ENCODE peak calls at places on chromosomes 12 and 14, in eight cellular contexts. One of them, this sample, is unnamed.

GRCh38 chr12:132278421-132279183 is 50.8 kb downstream of the GALNT9 start:
- DNase-seq in CD8-positive, alpha-beta T cell: no peak
- DNase-seq in heart left ventricle: no peak
- DNase-seq in pancreas: no peak
- DNase-seq in thoracic aorta: no peak
- DNase-seq in tibial artery: no peak
- DNase-seq in ovary: no peak
- DNase-seq in Karpas-422: no peak
- DNase-seq in this sample: no peak

GRCh38 chr12:60205500-60205899 is 609.7 kb downstream of the SLC16A7 start:
- DNase-seq in CD8-positive, alpha-beta T cell: no peak
- DNase-seq in heart left ventricle: no peak
- DNase-seq in pancreas: peak
- DNase-seq in thoracic aorta: no peak
- DNase-seq in tibial artery: no peak
- DNase-seq in ovary: no peak
- DNase-seq in Karpas-422: no peak
- DNase-seq in this sample: no peak

GRCh38 chr12:54352022-54352531 is 12.2 kb downstream of the GPR84 start:
- DNase-seq in CD8-positive, alpha-beta T cell: no peak
- DNase-seq in heart left ventricle: peak
- DNase-seq in pancreas: peak
- DNase-seq in thoracic aorta: no peak
- DNase-seq in tibial artery: peak
- DNase-seq in ovary: peak
- DNase-seq in Karpas-422: no peak
- DNase-seq in this sample: peak

GRCh38 chr14:102584871-102585869 is 7.3 kb upstream of the RCOR1 start:
- DNase-seq in CD8-positive, alpha-beta T cell: no peak
- DNase-seq in heart left ventricle: no peak
- DNase-seq in pancreas: no peak
- DNase-seq in thoracic aorta: no peak
- DNase-seq in tibial artery: no peak
- DNase-seq in ovary: no peak
- DNase-seq in Karpas-422: no peak
- DNase-seq in this sample: no peak

GRCh38 chr12:12032771-12033588 is 37.8 kb upstream of the BCL2L14 start:
- DNase-seq in CD8-positive, alpha-beta T cell: peak
- DNase-seq in heart left ventricle: peak
- DNase-seq in pancreas: peak
- DNase-seq in thoracic aorta: no peak
- DNase-seq in tibial artery: peak
- DNase-seq in ovary: peak
- DNase-seq in Karpas-422: peak
- DNase-seq in this sample: peak

GRCh38 chr14:79502751-79503148 is 708.6 kb downstream of the DIO2 start:
- DNase-seq in CD8-positive, alpha-beta T cell: no peak
- DNase-seq in heart left ventricle: no peak
- DNase-seq in pancreas: no peak
- DNase-seq in thoracic aorta: no peak
- DNase-seq in tibial artery: no peak
- DNase-seq in ovary: no peak
- DNase-seq in Karpas-422: no peak
- DNase-seq in this sample: no peak

GRCh38 chr12:27534060-27534764 is 10.2 kb downstream of the PPFIBP1 start:
- DNase-seq in CD8-positive, alpha-beta T cell: no peak
- DNase-seq in heart left ventricle: no peak
- DNase-seq in pancreas: no peak
- DNase-seq in thoracic aorta: no peak
- DNase-seq in tibial artery: no peak
- DNase-seq in ovary: no peak
- DNase-seq in Karpas-422: no peak
- DNase-seq in this sample: no peak

GRCh38 chr12:19967486-19967885 is 400.9 kb upstream of the PDE3A start:
- DNase-seq in CD8-positive, alpha-beta T cell: no peak
- DNase-seq in heart left ventricle: no peak
- DNase-seq in pancreas: peak
- DNase-seq in thoracic aorta: no peak
- DNase-seq in tibial artery: no peak
- DNase-seq in ovary: no peak
- DNase-seq in Karpas-422: no peak
- DNase-seq in this sample: peak

GRCh38 chr12:53235742-53236442 is 3.9 kb upstream of the RARG start:
- DNase-seq in CD8-positive, alpha-beta T cell: no peak
- DNase-seq in heart left ventricle: no peak
- DNase-seq in pancreas: no peak
- DNase-seq in thoracic aorta: no peak
- DNase-seq in tibial artery: no peak
- DNase-seq in ovary: no peak
- DNase-seq in Karpas-422: no peak
- DNase-seq in this sample: no peak

DNA sequence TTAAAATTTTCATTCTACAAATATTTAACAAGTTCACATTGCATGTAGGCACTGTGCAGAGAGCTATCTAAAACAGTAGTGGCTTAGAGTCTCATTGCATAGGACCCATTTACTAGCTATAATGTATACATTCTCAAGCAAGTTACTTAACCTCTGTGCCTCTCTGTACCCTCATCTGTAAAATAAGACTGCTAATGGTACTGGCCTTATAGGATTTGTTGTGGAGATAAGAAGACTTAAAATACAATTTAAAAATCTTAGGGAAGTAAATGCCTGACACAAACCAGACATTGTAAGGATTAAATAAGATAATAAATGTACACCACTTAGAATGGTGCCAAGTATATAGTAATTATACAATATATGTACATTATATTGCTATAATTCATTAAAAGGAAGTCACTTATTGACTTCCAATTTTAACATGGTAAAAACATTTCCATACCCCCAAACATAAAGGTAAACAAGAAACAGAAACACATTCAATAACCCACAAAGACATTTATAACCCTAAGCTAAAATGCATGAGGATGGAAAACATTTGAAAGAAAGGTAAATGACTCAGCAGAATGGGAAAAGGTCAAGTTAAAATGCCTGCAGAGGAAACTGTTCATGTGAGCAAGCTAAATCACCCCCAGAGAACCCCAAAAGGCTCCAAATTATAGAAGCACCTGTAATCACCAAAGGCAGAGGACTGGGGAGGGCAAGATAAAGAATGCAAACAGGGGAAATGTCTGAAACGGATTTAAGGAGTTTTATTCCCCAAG is 30.8 kb downstream of the RPS6KA5 start:
- DNase-seq in CD8-positive, alpha-beta T cell: no peak
- DNase-seq in heart left ventricle: no peak
- DNase-seq in pancreas: no peak
- DNase-seq in thoracic aorta: no peak
- DNase-seq in tibial artery: no peak
- DNase-seq in ovary: no peak
- DNase-seq in Karpas-422: no peak
- DNase-seq in this sample: no peak
- H3K27ac ChIP-seq in CD8-positive, alpha-beta T cell: no peak
- H3K27ac ChIP-seq in heart left ventricle: no peak
- H3K27ac ChIP-seq in pancreas: no peak
- H3K27ac ChIP-seq in thoracic aorta: no peak
- H3K27ac ChIP-seq in tibial artery: no peak
- H3K27ac ChIP-seq in ovary: no peak
- H3K27ac ChIP-seq in Karpas-422: no peak
- H3K27ac ChIP-seq in this sample: no peak

GRCh38 chr12:31597066-31597465 is 6.1 kb upstream of the DENND5B start:
- DNase-seq in CD8-positive, alpha-beta T cell: no peak
- DNase-seq in heart left ventricle: no peak
- DNase-seq in pancreas: no peak
- DNase-seq in thoracic aorta: no peak
- DNase-seq in tibial artery: no peak
- DNase-seq in ovary: no peak
- DNase-seq in Karpas-422: no peak
- DNase-seq in this sample: no peak

GRCh38 chr12:31603546-31604009 is 12.6 kb upstream of the DENND5B start:
- DNase-seq in CD8-positive, alpha-beta T cell: no peak
- DNase-seq in heart left ventricle: no peak
- DNase-seq in pancreas: no peak
- DNase-seq in thoracic aorta: no peak
- DNase-seq in tibial artery: no peak
- DNase-seq in ovary: no peak
- DNase-seq in Karpas-422: peak
- DNase-seq in this sample: no peak

GRCh38 chr12:31599053-31599452 is 8.1 kb upstream of the DENND5B start:
- DNase-seq in CD8-positive, alpha-beta T cell: no peak
- DNase-seq in heart left ventricle: no peak
- DNase-seq in pancreas: no peak
- DNase-seq in thoracic aorta: no peak
- DNase-seq in tibial artery: no peak
- DNase-seq in ovary: no peak
- DNase-seq in Karpas-422: peak
- DNase-seq in this sample: no peak

GRCh38 chr12:31600764-31601163 is 9.8 kb upstream of the DENND5B start:
- DNase-seq in CD8-positive, alpha-beta T cell: no peak
- DNase-seq in heart left ventricle: no peak
- DNase-seq in pancreas: no peak
- DNase-seq in thoracic aorta: no peak
- DNase-seq in tibial artery: no peak
- DNase-seq in ovary: no peak
- DNase-seq in Karpas-422: no peak
- DNase-seq in this sample: no peak

DNA sequence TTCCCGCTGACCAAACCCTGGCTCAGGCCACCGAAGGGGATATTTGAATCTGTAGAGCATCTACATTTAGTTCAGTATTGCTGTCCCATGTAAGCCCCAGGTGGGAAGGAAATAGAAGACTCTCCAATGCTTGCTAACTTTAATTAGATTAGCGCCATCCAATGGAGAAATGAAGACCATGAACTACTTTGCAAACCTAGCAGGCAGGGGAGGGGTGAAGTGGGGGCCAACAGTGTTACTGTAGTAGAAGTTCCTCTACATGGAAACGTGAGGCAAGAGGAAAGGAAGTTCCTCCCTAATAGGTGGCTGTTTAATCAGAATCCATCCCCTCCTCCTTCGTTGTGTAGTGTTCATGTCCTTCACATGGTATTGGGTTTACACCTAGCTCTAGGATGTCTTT is 9.3 kb upstream of the DENND5B start:
- DNase-seq in CD8-positive, alpha-beta T cell: no peak
- DNase-seq in heart left ventricle: no peak
- DNase-seq in pancreas: no peak
- DNase-seq in thoracic aorta: no peak
- DNase-seq in tibial artery: no peak
- DNase-seq in ovary: no peak
- DNase-seq in Karpas-422: peak
- DNase-seq in this sample: no peak
- H3K27ac ChIP-seq in CD8-positive, alpha-beta T cell: no peak
- H3K27ac ChIP-seq in heart left ventricle: no peak
- H3K27ac ChIP-seq in pancreas: no peak
- H3K27ac ChIP-seq in thoracic aorta: no peak
- H3K27ac ChIP-seq in tibial artery: no peak
- H3K27ac ChIP-seq in ovary: no peak
- H3K27ac ChIP-seq in Karpas-422: no peak
- H3K27ac ChIP-seq in this sample: no peak

GRCh38 chr12:90366286-90366685 is 588.7 kb downstream of the CCER1 start:
- DNase-seq in CD8-positive, alpha-beta T cell: no peak
- DNase-seq in heart left ventricle: no peak
- DNase-seq in pancreas: no peak
- DNase-seq in thoracic aorta: no peak
- DNase-seq in tibial artery: no peak
- DNase-seq in ovary: no peak
- DNase-seq in Karpas-422: no peak
- DNase-seq in this sample: no peak

GRCh38 chr12:90355701-90356345 is 599.2 kb downstream of the CCER1 start:
- DNase-seq in CD8-positive, alpha-beta T cell: no peak
- DNase-seq in heart left ventricle: no peak
- DNase-seq in pancreas: no peak
- DNase-seq in thoracic aorta: no peak
- DNase-seq in tibial artery: no peak
- DNase-seq in ovary: no peak
- DNase-seq in Karpas-422: no peak
- DNase-seq in this sample: no peak

GRCh38 chr12:90360300-90360699 is 594.7 kb downstream of the CCER1 start:
- DNase-seq in CD8-positive, alpha-beta T cell: no peak
- DNase-seq in heart left ventricle: no peak
- DNase-seq in pancreas: no peak
- DNase-seq in thoracic aorta: no peak
- DNase-seq in tibial artery: no peak
- DNase-seq in ovary: no peak
- DNase-seq in Karpas-422: no peak
- DNase-seq in this sample: no peak
- H3K27ac ChIP-seq in CD8-positive, alpha-beta T cell: no peak
- H3K27ac ChIP-seq in heart left ventricle: no peak
- H3K27ac ChIP-seq in pancreas: no peak
- H3K27ac ChIP-seq in thoracic aorta: no peak
- H3K27ac ChIP-seq in tibial artery: no peak
- H3K27ac ChIP-seq in ovary: no peak
- H3K27ac ChIP-seq in Karpas-422: no peak
- H3K27ac ChIP-seq in this sample: no peak

GRCh38 chr14:74915826-74916225 is 7.2 kb downstream of the RPS6KL1 start:
- DNase-seq in CD8-positive, alpha-beta T cell: no peak
- DNase-seq in heart left ventricle: no peak
- DNase-seq in pancreas: no peak
- DNase-seq in thoracic aorta: no peak
- DNase-seq in tibial artery: no peak
- DNase-seq in ovary: no peak
- DNase-seq in Karpas-422: no peak
- DNase-seq in this sample: no peak
- H3K27ac ChIP-seq in CD8-positive, alpha-beta T cell: no peak
- H3K27ac ChIP-seq in heart left ventricle: peak
- H3K27ac ChIP-seq in pancreas: no peak
- H3K27ac ChIP-seq in thoracic aorta: no peak
- H3K27ac ChIP-seq in tibial artery: peak
- H3K27ac ChIP-seq in ovary: no peak
- H3K27ac ChIP-seq in Karpas-422: no peak
- H3K27ac ChIP-seq in this sample: no peak

DNA sequence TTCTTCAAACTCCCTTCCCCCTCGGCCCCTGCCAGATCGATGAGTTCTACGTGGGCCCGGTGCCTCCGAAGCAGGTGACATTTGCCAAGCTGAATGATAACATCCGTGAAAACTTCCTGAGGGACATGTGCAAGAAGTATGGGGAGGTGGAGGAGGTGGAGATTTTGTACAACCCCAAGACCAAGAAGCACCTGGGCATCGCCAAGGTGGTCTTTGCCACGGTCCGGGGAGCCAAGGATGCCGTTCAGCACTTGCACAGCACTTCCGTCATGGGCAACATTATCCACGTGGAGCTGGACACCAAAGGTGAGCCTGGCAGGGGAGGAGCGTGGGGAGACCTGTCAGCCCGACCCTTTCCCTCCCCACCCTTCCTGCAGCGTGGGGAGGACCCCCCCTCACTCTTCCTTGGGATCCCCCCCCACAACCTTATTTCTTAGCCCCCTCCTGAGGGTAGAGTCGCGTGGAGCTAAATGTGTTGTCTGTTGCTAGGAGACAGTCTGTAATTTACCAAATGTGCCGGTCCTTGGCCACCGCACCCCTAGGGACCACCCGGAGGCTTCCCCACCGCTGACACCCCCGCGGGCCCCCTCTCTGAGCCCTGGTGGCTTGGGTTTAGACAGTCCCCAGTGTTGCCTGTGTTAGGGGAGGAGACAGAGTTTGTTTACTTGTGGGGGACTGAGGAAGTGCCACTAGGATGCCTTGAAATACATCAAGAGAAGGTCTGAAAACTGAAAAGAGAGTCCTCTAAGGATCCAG is 2.2 kb downstream of the SETD1B start:
- DNase-seq in CD8-positive, alpha-beta T cell: no peak
- DNase-seq in heart left ventricle: no peak
- DNase-seq in pancreas: no peak
- DNase-seq in thoracic aorta: no peak
- DNase-seq in tibial artery: no peak
- DNase-seq in ovary: no peak
- DNase-seq in Karpas-422: peak
- DNase-seq in this sample: no peak
- H3K27ac ChIP-seq in CD8-positive, alpha-beta T cell: peak
- H3K27ac ChIP-seq in heart left ventricle: peak
- H3K27ac ChIP-seq in pancreas: peak
- H3K27ac ChIP-seq in thoracic aorta: peak
- H3K27ac ChIP-seq in tibial artery: peak
- H3K27ac ChIP-seq in ovary: peak
- H3K27ac ChIP-seq in Karpas-422: no peak
- H3K27ac ChIP-seq in this sample: no peak